ENCODE peak calls at places on chromosomes 5 and 9, in four cellular contexts. One of them, this sample, is unnamed.

GRCh38 chr5:133050500-133050899 is 1.3 kb upstream of the HSPA4 start:
- DNase-seq in cardiac fibroblast: no peak
- DNase-seq in AG09309: no peak
- DNase-seq in AG04450: no peak
- DNase-seq in this sample: no peak

GRCh38 chr9:29214162-29214520 is 1640.9 kb upstream of the C9orf72 start:
- DNase-seq in AG09309: no peak
- DNase-seq in cardiac fibroblast: no peak
- DNase-seq in AG04450: no peak
- DNase-seq in this sample: peak; percentile 78

GRCh38 chr5:57383093-57383861 is 99.3 kb downstream of the ACTBL2 start:
- DNase-seq in AG09309: peak; percentile 67
- DNase-seq in cardiac fibroblast: peak; percentile 93
- DNase-seq in AG04450: peak; percentile 93
- DNase-seq in this sample: no peak

GRCh38 chr5:68505917-68506860 is 290.6 kb downstream of the PIK3R1 start:
- DNase-seq in AG09309: peak; percentile 18
- DNase-seq in cardiac fibroblast: peak; percentile 59
- DNase-seq in AG04450: no peak
- DNase-seq in this sample: no peak

GRCh38 chr5:60463179-60463868 is 236.6 kb downstream of the DEPDC1B start:
- DNase-seq in cardiac fibroblast: no peak
- DNase-seq in AG09309: peak; percentile 3
- DNase-seq in AG04450: no peak
- DNase-seq in this sample: no peak

GRCh38 chr5:111930407-111930806 is 173.4 kb upstream of the NREP start:
- DNase-seq in AG09309: no peak
- DNase-seq in cardiac fibroblast: peak; percentile 53
- DNase-seq in AG04450: no peak
- DNase-seq in this sample: no peak

GRCh38 chr5:76332102-76332501 is 71.0 kb upstream of the IQGAP2 start:
- DNase-seq in cardiac fibroblast: no peak
- DNase-seq in AG09309: no peak
- DNase-seq in AG04450: no peak
- DNase-seq in this sample: no peak

GRCh38 chr5:153601377-153601776 is 110.9 kb downstream of the GRIA1 start:
- DNase-seq in cardiac fibroblast: no peak
- DNase-seq in AG09309: no peak
- DNase-seq in AG04450: no peak
- DNase-seq in this sample: no peak

GRCh38 chr9:76868897-76869296 is 37.0 kb downstream of the PRUNE2 start:
- DNase-seq in AG04450: no peak
- DNase-seq in cardiac fibroblast: no peak
- DNase-seq in AG09309: no peak
- DNase-seq in this sample: no peak

GRCh38 chr9:125701351-125701750 is 5.7 kb downstream of the MAPKAP1 start:
- DNase-seq in cardiac fibroblast: peak; percentile 66
- DNase-seq in AG04450: no peak
- DNase-seq in AG09309: peak; percentile 46
- DNase-seq in this sample: no peak

GRCh38 chr9:120861935-120862334 is 15.1 kb downstream of the PHF19 start:
- DNase-seq in AG09309: no peak
- DNase-seq in cardiac fibroblast: no peak
- DNase-seq in AG04450: no peak
- DNase-seq in this sample: no peak

GRCh38 chr5:34584165-34584564 is 72.0 kb upstream of the RAI14 start:
- DNase-seq in cardiac fibroblast: no peak
- DNase-seq in AG09309: no peak
- DNase-seq in AG04450: no peak
- DNase-seq in this sample: no peak

GRCh38 chr9:70617033-70617432 is 202.6 kb upstream of the KLF9 start:
- DNase-seq in cardiac fibroblast: no peak
- DNase-seq in AG09309: no peak
- DNase-seq in AG04450: no peak
- DNase-seq in this sample: no peak
- TF ChIP-seq CTCF in cardiac fibroblast: no peak
- TF ChIP-seq CTCF in AG09309: no peak
- TF ChIP-seq CTCF in AG04450: no peak
- TF ChIP-seq CTCF in this sample: no peak

DNA sequence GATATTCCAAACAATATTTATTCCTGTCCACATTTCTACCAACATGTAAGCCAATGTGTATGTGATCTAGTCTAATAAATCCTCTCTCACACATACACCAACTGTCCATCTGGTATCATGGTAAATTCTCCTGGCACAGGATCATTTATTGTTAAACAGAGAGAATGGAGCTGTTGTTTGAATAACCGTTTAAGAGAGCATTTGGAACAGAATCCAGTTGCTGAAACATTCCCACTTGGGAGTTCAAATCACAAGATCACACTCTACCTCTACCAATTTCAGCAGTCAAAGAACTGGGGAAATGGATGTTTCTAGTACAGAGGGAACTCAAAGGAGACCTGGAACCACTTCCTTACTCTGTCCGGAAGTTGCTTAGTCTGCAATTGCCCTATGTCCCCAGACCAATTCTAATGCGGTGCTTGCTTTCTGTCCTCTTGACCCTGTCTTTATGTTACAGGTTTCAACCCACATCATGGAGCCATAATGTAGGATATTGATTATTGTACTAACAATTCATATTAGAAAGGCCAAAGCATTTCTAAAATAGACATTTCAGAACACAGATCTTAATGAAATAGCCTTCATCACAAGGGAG is 488.4 kb downstream of the SEMA5A start:
- DNase-seq in cardiac fibroblast: no peak
- DNase-seq in AG04450: no peak
- DNase-seq in AG09309: no peak
- DNase-seq in this sample: no peak
- TF ChIP-seq CTCF in cardiac fibroblast: no peak
- TF ChIP-seq CTCF in AG04450: no peak
- TF ChIP-seq CTCF in AG09309: no peak
- TF ChIP-seq CTCF in this sample: no peak

GRCh38 chr5:118407958-118408357 is 580.4 kb downstream of the DTWD2 start:
- DNase-seq in AG04450: no peak
- DNase-seq in cardiac fibroblast: no peak
- DNase-seq in AG09309: no peak
- DNase-seq in this sample: no peak

GRCh38 chr5:118405650-118406061 is 582.7 kb downstream of the DTWD2 start:
- DNase-seq in AG09309: no peak
- DNase-seq in cardiac fibroblast: no peak
- DNase-seq in AG04450: no peak
- DNase-seq in this sample: no peak
- TF ChIP-seq CTCF in AG09309: no peak
- TF ChIP-seq CTCF in cardiac fibroblast: no peak
- TF ChIP-seq CTCF in AG04450: no peak
- TF ChIP-seq CTCF in this sample: no peak

GRCh38 chr9:124011460-124012301 is at the start of gene LHX2:
- DNase-seq in cardiac fibroblast: peak; percentile 81
- DNase-seq in AG09309: peak; percentile 71
- DNase-seq in AG04450: no peak
- DNase-seq in this sample: peak; percentile 63
- TF ChIP-seq CTCF in cardiac fibroblast: peak; percentile 15
- TF ChIP-seq CTCF in AG09309: peak; percentile 36
- TF ChIP-seq CTCF in AG04450: no peak
- TF ChIP-seq CTCF in this sample: no peak

This sample was measured in testis.